ENCODE peak calls at places on chromosomes 12 and 14, in eight cellular contexts. T, O, H, J, M, N, C and K are unnamed samples.

GRCh38 chr14:93906341-93907329 is 20.5 kb upstream of the FAM181A start:
- DNase-seq in T (no peak), O (peak; percentile 57), H (peak; percentile 68), J (peak; percentile 82), M (no peak), N (peak; percentile 77), C (peak; percentile 61), K (peak; percentile 73)

GRCh38 chr12:52120951-52121847 is 41.7 kb downstream of the SMIM41 start:
- DNase-seq in T (no peak), O (no peak), H (no peak), J (no peak), M (no peak), N (no peak), C (no peak), K (no peak)

GRCh38 chr12:118164798-118165486 is 29.0 kb downstream of the PEBP1 start:
- DNase-seq in T (peak; percentile 53), O (no peak), H (peak; percentile 39), J (no peak), M (no peak), N (no peak), C (no peak), K (no peak)

GRCh38 chr12:27505124-27505523 is 18.9 kb upstream of the PPFIBP1 start:
- DNase-seq in T (no peak), O (no peak), H (no peak), J (no peak), M (no peak), N (no peak), C (no peak), K (no peak)

GRCh38 chr14:68871392-68871791 is 78.5 kb upstream of the ZFP36L1 start:
- DNase-seq in T (no peak), O (no peak), H (no peak), J (no peak), M (no peak), N (no peak), C (no peak), K (no peak)

GRCh38 chr12:119425623-119426022 is 91.1 kb downstream of the CCDC60 start:
- DNase-seq in T (no peak), O (no peak), H (no peak), J (no peak), M (no peak), N (no peak), C (no peak), K (no peak)

GRCh38 chr12:44225128-44225527 is 389.2 kb downstream of the TMEM117 start:
- DNase-seq in T (no peak), O (no peak), H (no peak), J (no peak), M (no peak), N (no peak), C (no peak), K (no peak)

GRCh38 chr14:43900173-43900655 is 606.9 kb downstream of the FSCB start:
- DNase-seq in T (no peak), O (no peak), H (no peak), J (no peak), M (no peak), N (no peak), C (no peak), K (no peak)

GRCh38 chr12:66538970-66539369 is 139.9 kb downstream of the GRIP1 start:
- DNase-seq in T (no peak), O (no peak), H (no peak), J (no peak), M (no peak), N (no peak), C (no peak), K (no peak)

GRCh38 chr12:112738531-112738930 is 53.0 kb upstream of the RPH3A start:
- DNase-seq in T (no peak), O (no peak), H (no peak), J (no peak), M (no peak), N (no peak), C (no peak), K (no peak)

GRCh38 chr14:99548871-99549270 is 55.1 kb downstream of the CCDC85C start:
- DNase-seq in T (no peak), O (no peak), H (no peak), J (no peak), M (no peak), N (no peak), C (no peak), K (no peak)

GRCh38 chr12:34300376-34301250 is 278.3 kb downstream of the ALG10 start:
- DNase-seq in T (no peak), O (no peak), H (no peak), J (no peak), M (no peak), N (no peak), C (no peak), K (no peak)

GRCh38 chr12:94185801-94186200 is 37.4 kb downstream of the PLXNC1 start:
- DNase-seq in T (no peak), O (no peak), H (no peak), J (no peak), M (no peak), N (no peak), C (no peak), K (no peak)

GRCh38 chr12:94190623-94191022 is 42.2 kb downstream of the PLXNC1 start:
- DNase-seq in T (no peak), O (no peak), H (no peak), J (no peak), M (no peak), N (no peak), C (no peak), K (no peak)

GRCh38 chr12:94186461-94187237 is 38.3 kb downstream of the PLXNC1 start:
- DNase-seq in T (no peak), O (peak; percentile 52), H (no peak), J (no peak), M (no peak), N (no peak), C (peak; percentile 10), K (no peak)

GRCh38 chr12:94184995-94185711 is 36.8 kb downstream of the PLXNC1 start:
- DNase-seq in T (no peak), O (no peak), H (no peak), J (no peak), M (no peak), N (no peak), C (no peak), K (no peak)

DNA sequence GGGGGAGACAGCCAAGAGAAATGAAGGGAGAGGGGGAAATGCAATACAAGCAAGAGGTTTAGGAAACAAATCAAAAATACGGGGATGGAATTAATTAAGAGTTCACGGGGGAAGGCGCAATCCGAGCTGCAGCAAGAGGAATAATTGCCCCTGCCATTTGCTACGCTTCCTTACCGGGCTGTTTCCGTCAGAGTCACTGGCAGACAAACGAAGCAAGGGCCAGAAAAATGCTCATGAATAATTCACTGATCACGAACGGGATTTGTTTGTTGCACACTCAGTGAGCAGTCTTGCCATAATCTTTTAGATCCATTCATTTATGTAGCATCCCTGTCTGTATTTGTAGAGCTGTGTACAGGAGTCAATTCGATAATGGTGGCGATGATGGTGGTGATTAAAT is 39.0 kb downstream of the PLXNC1 start:
- DNase-seq in T (no peak), O (no peak), H (no peak), J (no peak), M (no peak), N (no peak), C (no peak), K (no peak)
- TF ChIP-seq POLR2AphosphoS5 in T (no peak), O (no peak), H (no peak), J (no peak), M (no peak), N (no peak), C (no peak), K (no peak)

GRCh38 chr12:31644536-31644935 is 15.0 kb upstream of the ETFBKMT start:
- DNase-seq in T (no peak), O (no peak), H (no peak), J (peak; percentile 10), M (no peak), N (no peak), C (no peak), K (no peak)

GRCh38 chr12:31645944-31646343 is 13.5 kb upstream of the ETFBKMT start:
- DNase-seq in T (no peak), O (no peak), H (no peak), J (no peak), M (no peak), N (no peak), C (no peak), K (no peak)

GRCh38 chr12:31647106-31647505 is 12.4 kb upstream of the ETFBKMT start:
- DNase-seq in T (no peak), O (no peak), H (no peak), J (peak; percentile 9), M (no peak), N (no peak), C (no peak), K (no peak)

GRCh38 chr12:31641509-31642090 is 17.9 kb upstream of the ETFBKMT start:
- DNase-seq in T (no peak), O (no peak), H (no peak), J (no peak), M (no peak), N (no peak), C (no peak), K (no peak)
- TF ChIP-seq POLR2A in T (no peak), O (no peak), H (no peak), J (no peak), M (no peak), N (no peak), C (no peak), K (no peak)

GRCh38 chr12:57845478-57846284 is 848 bp downstream of the CTDSP2 start:
- DNase-seq in T (peak; percentile 54), O (peak; percentile 91), H (peak; percentile 75), J (peak; percentile 82), M (no peak), N (peak; percentile 59), C (peak; percentile 60), K (peak; percentile 57)
- TF ChIP-seq POLR2AphosphoS5 in T (no peak), O (peak; percentile 43), H (peak; percentile 70), J (no peak), M (peak; percentile 46), N (peak; percentile 44), C (no peak), K (no peak)

GRCh38 chr12:57751788-57752667 is at the start of gene CDK4:
- DNase-seq in T (peak; percentile 100), O (peak; percentile 99), H (peak; percentile 100), J (peak; percentile 98), M (peak; percentile 99), N (peak; percentile 91), C (peak; percentile 100), K (peak; percentile 92)
- TF ChIP-seq POLR2A in T (peak; percentile 84), O (peak; percentile 31), H (no peak), J (no peak), M (peak; percentile 94), N (peak; percentile 53), C (peak; percentile 61), K (peak; percentile 85)

GRCh38 chr12:106074706-106075392 is 63.9 kb downstream of the NUAK1 start:
- DNase-seq in T (peak; percentile 87), O (no peak), H (no peak), J (no peak), M (no peak), N (no peak), C (peak; percentile 56), K (no peak)
- TF ChIP-seq POLR2AphosphoS5 in T (peak; percentile 19), O (no peak), H (no peak), J (no peak), M (no peak), N (no peak), C (peak; percentile 49), K (no peak)

DNA sequence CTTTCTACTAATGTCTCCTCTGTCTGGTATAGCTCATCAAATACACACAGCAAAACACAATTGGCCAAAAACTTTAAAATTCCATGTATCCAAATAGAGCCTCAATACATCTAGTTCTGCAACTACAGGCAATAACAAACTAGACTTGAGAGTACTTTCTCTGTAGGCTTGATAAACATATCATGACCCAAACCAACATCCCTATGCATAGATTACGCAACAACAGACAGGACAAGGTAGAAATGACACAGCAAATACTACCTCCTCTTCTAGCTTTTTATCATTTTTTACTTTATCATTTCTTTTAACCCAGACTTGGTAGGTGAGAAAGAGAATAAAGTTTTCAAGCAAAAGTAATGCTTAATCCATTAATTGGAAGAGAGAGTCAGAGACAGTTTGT is 41.8 kb downstream of the EML5 start:
- DNase-seq in T (no peak), O (no peak), H (no peak), J (no peak), M (no peak), N (no peak), C (no peak), K (no peak)
- TF ChIP-seq POLR2A in T (no peak), O (no peak), H (no peak), J (no peak), M (no peak), N (no peak), C (no peak), K (no peak)